ENCODE peak calls at places on chromosomes 12 and 14, in nine cellular contexts. G, O, M, S, R, D, H, A and X are unnamed samples. For H3K27me3 and H3K4me1, the result is how much of the 10 kb centered on the place peaks cover.

GRCh38 chr12:5267603-5268423 is 164.1 kb upstream of the NTF3 start:
- DNase-seq in G (no peak), O (no peak), M (no peak), S (no peak), R (no peak), D (no peak), H (no peak), A (no peak), X (no peak)

GRCh38 chr12:27284751-27285150 is 40.7 kb downstream of the STK38L start:
- DNase-seq in G (no peak), O (no peak), M (no peak), S (no peak), R (no peak), D (no peak), H (no peak), A (no peak), X (no peak)

GRCh38 chr12:32868885-32869284 is 27.7 kb downstream of the PKP2 start:
- DNase-seq in G (no peak), O (no peak), M (no peak), S (no peak), R (no peak), D (no peak), H (no peak), A (no peak), X (no peak)

GRCh38 chr14:52043690-52044089 is 25.2 kb downstream of the NID2 start:
- DNase-seq in G (no peak), O (no peak), M (no peak), S (peak), R (no peak), D (peak), H (no peak), A (no peak), X (no peak)

GRCh38 chr12:113818833-113819232 is 147.3 kb downstream of the RBM19 start:
- DNase-seq in G (no peak), O (no peak), M (no peak), S (peak), R (no peak), D (peak), H (no peak), A (no peak), X (no peak)

GRCh38 chr12:107564946-107565345 is 120.7 kb upstream of the PWP1 start:
- DNase-seq in G (no peak), O (no peak), M (no peak), S (peak), R (no peak), D (peak), H (no peak), A (no peak), X (no peak)

GRCh38 chr14:72049462-72049861 is 117.2 kb downstream of the RGS6 start:
- DNase-seq in G (no peak), O (no peak), M (no peak), S (no peak), R (no peak), D (no peak), H (no peak), A (no peak), X (no peak)

GRCh38 chr14:59116984-59117415 is 71.5 kb upstream of the DAAM1 start:
- DNase-seq in G (no peak), O (no peak), M (no peak), S (no peak), R (no peak), D (no peak), H (no peak), A (no peak), X (no peak)

GRCh38 chr14:29085546-29085945 is 319.0 kb downstream of the FOXG1 start:
- DNase-seq in G (no peak), O (no peak), M (no peak), S (peak), R (no peak), D (peak), H (no peak), A (no peak), X (no peak)

GRCh38 chr12:46219892-46220655 is 48.8 kb downstream of the SLC38A1 start:
- DNase-seq in G (no peak), O (no peak), M (no peak), S (no peak), R (no peak), D (no peak), H (no peak), A (no peak), X (no peak)

GRCh38 chr14:92241966-92242365 is 81.0 kb upstream of the SLC24A4 start:
- DNase-seq in G (no peak), O (no peak), M (no peak), S (no peak), R (no peak), D (no peak), H (no peak), A (no peak), X (no peak)

GRCh38 chr12:122858591-122859302 is 23.5 kb downstream of the HIP1R start:
- DNase-seq in G (no peak), O (no peak), M (no peak), S (no peak), R (peak), D (no peak), H (peak), A (no peak), X (no peak)

GRCh38 chr14:98174031-98174430 is 1098.0 kb downstream of the BCL11B start:
- DNase-seq in G (no peak), O (no peak), M (no peak), S (no peak), R (no peak), D (no peak), H (no peak), A (no peak), X (no peak)

GRCh38 chr12:31006416-31007152 is 67.1 kb upstream of the DDX11 start:
- DNase-seq in G (no peak), O (no peak), M (peak), S (no peak), R (no peak), D (no peak), H (no peak), A (peak), X (no peak)

GRCh38 chr14:68814376-68815287 is 21.8 kb upstream of the ZFP36L1 start:
- DNase-seq in G (no peak), O (no peak), M (no peak), S (peak), R (peak), D (peak), H (peak), A (peak), X (no peak)

GRCh38 chr12:102433304-102433703 is 47.1 kb downstream of the IGF1 start:
- DNase-seq in G (no peak), O (no peak), M (no peak), S (no peak), R (no peak), D (no peak), H (no peak), A (no peak), X (no peak)

GRCh38 chr12:34396861-34397590 is 374.7 kb downstream of the ALG10 start:
- DNase-seq in G (no peak), O (peak), M (peak), S (no peak), R (peak), D (peak), H (peak), A (peak), X (peak)

GRCh38 chr12:17928708-17929366 is 161.2 kb downstream of the RERGL start:
- DNase-seq in G (no peak), O (no peak), M (no peak), S (no peak), R (no peak), D (no peak), H (no peak), A (no peak), X (no peak)

GRCh38 chr12:13000616-13000934 is 510 bp upstream of the HEBP1 start:
- DNase-seq in G (no peak), O (no peak), M (peak), S (peak), R (no peak), D (no peak), H (no peak), A (no peak), X (no peak)

GRCh38 chr12:92538970-92539749 is 163.6 kb upstream of the PLEKHG7 start:
- DNase-seq in G (no peak), O (no peak), M (no peak), S (no peak), R (no peak), D (no peak), H (no peak), A (no peak), X (no peak)

GRCh38 chr14:37678916-37679315 is 83.5 kb downstream of the TTC6 start:
- DNase-seq in G (no peak), O (no peak), M (no peak), S (no peak), R (no peak), D (no peak), H (no peak), A (no peak), X (no peak)

GRCh38 chr12:90010089-90010488 is 301.5 kb upstream of the ATP2B1 start:
- DNase-seq in G (no peak), O (no peak), M (no peak), S (no peak), R (no peak), D (peak), H (no peak), A (no peak), X (no peak)
- TF ChIP-seq CTCF in G (no peak), O (no peak), M (no peak), S (no peak), R (no peak), D (peak), H (no peak), A (no peak), X (peak)

GRCh38 chr14:32939254-32940065 is 781 bp downstream of the NPAS3 start:
- DNase-seq in G (no peak), O (peak), M (peak), S (peak), R (peak), D (peak), H (peak), A (peak), X (peak)

GRCh38 chr14:32938719-32939253 is at the start of gene NPAS3:
- DNase-seq in G (no peak), O (no peak), M (no peak), S (peak), R (peak), D (no peak), H (no peak), A (no peak), X (peak)

GRCh38 chr14:32941668-32942065 is 3.0 kb downstream of the NPAS3 start:
- DNase-seq in G (no peak), O (no peak), M (no peak), S (no peak), R (no peak), D (no peak), H (no peak), A (no peak), X (no peak)

GRCh38 chr14:32940711-32941667 is 2.3 kb downstream of the NPAS3 start:
- DNase-seq in G (no peak), O (no peak), M (no peak), S (no peak), R (no peak), D (no peak), H (no peak), A (no peak), X (no peak)

GRCh38 chr14:32940066-32940651 is 1.5 kb downstream of the NPAS3 start:
- DNase-seq in G (no peak), O (no peak), M (no peak), S (no peak), R (no peak), D (no peak), H (no peak), A (no peak), X (no peak)
- H3K27me3 ChIP-seq in G (under half), O (under half), M (under half), S (half or more), R (under half), D (under half), H (under half), A (under half), X (under half)

GRCh38 chr14:99266181-99267178 is 5.5 kb downstream of the BCL11B start:
- DNase-seq in G (no peak), O (peak), M (peak), S (peak), R (peak), D (peak), H (peak), A (peak), X (peak)
- H3K4me1 ChIP-seq in G (under half), O (under half), M (under half), S (under half), R (under half), D (under half), H (under half), A (under half), X (under half)

DNA sequence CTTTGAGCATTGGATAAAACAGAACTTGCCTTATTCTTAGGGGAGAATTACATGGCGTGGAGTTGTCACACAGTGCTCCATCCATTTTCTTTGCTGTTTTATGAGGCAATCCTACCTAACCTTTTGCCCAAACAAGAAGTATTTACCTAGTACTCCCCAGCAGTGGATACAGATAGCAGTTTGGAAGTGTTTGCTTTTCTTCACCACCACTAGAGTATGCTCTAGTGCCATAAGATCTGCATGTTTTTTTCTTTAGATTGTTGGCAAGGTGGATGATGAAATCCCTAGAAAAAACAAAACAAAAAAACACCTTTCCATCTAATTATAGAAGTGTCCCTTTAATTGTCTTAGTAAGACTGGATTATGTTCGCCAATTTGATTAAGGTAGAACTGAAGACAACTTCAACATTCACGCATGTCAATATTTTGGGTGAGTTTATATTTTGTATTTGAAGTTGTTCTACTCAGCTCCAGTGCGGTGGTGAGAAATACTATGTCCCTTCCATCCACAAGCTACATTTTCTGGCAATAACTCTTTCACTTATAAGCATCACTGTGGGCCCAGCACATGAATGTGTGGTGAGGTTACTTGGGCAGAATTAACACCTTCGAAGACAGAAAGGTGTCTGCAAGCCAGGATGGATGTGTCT is 23.6 kb upstream of the TMEM260 start:
- DNase-seq in G (no peak), O (no peak), M (no peak), S (peak), R (no peak), D (no peak), H (no peak), A (no peak), X (no peak)
- TF ChIP-seq CTCF in G (no peak), O (no peak), M (peak), S (peak), R (no peak), D (peak), H (peak), A (peak), X (peak)

DNA sequence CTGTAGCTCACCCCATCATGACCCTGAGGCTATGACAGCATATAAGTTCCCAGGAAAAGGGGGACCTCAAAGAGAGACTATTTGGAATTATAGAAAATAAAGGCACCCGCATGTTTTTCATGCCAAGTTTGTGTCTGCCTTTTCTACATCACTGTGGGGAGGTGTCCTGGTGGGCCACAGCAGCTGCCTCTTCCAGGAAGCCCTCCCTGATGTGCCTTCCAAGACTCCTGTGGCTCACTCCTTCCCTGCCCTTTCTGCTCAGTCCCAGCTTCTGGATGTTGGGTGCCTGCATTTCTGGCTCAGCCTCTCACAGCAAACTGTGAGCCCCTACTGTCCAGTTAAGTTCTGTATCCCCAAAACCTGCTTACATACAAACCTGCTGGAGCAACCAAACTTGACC is 36.3 kb upstream of the BEGAIN start:
- DNase-seq in G (no peak), O (no peak), M (no peak), S (no peak), R (no peak), D (no peak), H (no peak), A (peak), X (no peak)
- H3K27me3 ChIP-seq in G (half or more), O (under half), M (under half), S (under half), R (under half), D (under half), H (under half), A (under half), X (half or more)

GRCh38 chr14:32202468-32202865 is 602 bp downstream of the RNU6-8 start:
- DNase-seq in G (no peak), O (no peak), M (no peak), S (peak), R (no peak), D (no peak), H (no peak), A (no peak), X (no peak)

GRCh38 chr14:32202941-32203882 is at the start of gene RNU6-8:
- DNase-seq in G (peak), O (peak), M (peak), S (peak), R (peak), D (peak), H (peak), A (peak), X (peak)

GRCh38 chr14:32201816-32202467 is at the start of gene RNU6-7:
- DNase-seq in G (no peak), O (no peak), M (no peak), S (peak), R (peak), D (peak), H (peak), A (peak), X (peak)

GRCh38 chr14:32200368-32201195 is 1.3 kb upstream of the RNU6-7 start:
- DNase-seq in G (no peak), O (no peak), M (no peak), S (no peak), R (no peak), D (no peak), H (no peak), A (no peak), X (no peak)

DNA sequence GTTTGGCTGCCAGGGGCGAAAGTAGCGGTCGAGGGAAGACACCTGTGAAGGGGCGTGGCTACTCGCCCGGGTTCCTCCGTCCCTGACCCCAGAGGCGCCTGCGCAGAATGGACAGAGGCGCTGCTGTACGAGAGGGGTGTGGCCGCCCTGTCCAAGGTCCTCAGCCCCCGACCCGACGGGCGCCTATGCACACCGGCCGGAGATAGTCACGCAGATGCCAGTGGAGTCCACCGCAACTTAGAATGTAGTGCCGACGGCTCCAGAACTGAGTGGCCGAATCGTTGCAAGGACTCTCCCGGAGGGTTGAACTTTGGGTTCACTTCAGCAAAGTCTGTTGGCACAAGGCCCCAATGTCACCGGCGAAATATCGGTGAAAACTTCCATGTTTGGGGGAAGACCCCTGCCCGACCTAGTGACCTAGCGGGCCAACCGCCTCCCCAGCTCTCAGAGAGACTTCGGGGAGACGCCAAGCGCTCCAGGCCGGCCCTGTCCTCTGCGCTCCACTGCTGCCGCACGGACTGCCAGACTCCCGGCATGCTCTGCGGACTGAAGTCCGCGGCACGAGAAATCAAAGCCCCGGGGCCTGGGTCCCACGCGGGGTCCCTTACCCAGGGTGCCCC is 539 bp upstream of the RNU6-7 start:
- DNase-seq in G (peak), O (peak), M (peak), S (peak), R (peak), D (peak), H (peak), A (peak), X (peak)
- H3K4me1 ChIP-seq in G (under half), O (under half), M (under half), S (under half), R (under half), D (under half), H (under half), A (under half), X (under half)

DNA sequence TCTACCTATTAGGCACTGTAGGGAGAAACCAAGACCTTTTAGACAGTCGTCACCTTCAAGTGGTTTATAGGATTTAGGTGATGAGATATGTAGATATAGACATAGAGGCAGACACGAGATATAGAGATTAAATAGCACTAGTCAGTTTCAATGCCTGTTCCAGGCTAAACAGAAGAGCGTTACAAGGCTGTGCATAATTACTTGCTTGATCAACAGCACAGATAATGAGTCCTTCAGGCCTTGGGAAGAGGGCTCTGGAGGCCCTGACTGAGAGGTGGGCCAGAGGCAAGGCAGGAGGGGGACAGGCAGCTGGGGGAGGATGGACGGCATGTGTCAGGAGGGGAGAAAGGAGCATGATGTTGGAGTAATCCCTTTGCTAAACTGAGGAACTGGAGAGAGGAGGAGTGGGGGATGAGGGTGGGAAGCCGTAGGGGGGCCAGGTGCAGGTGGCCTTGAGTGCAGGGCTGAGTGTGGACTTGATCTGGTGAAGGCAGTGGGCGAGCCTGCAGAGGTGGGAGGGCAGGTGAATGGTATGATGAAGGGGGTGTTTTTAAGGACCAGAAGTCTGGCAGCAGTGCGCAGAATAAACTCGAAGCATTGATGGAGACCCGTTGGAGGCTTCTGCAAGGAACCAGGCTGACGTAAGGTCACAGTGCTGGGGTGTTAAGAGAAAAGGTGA is 43.9 kb upstream of the ATP23 start:
- DNase-seq in G (no peak), O (no peak), M (no peak), S (no peak), R (peak), D (no peak), H (no peak), A (no peak), X (no peak)
- TF ChIP-seq CTCF in G (no peak), O (no peak), M (no peak), S (no peak), R (no peak), D (no peak), H (no peak), A (no peak), X (no peak)

GRCh38 chr12:53737494-53737808 is 10.2 kb upstream of the CALCOCO1 start:
- DNase-seq in G (no peak), O (no peak), M (no peak), S (no peak), R (no peak), D (no peak), H (no peak), A (no peak), X (no peak)

GRCh38 chr12:53737951-53738833 is 10.9 kb upstream of the CALCOCO1 start:
- DNase-seq in G (no peak), O (no peak), M (peak), S (no peak), R (no peak), D (peak), H (no peak), A (no peak), X (no peak)

GRCh38 chr12:53738834-53739284 is 11.6 kb upstream of the CALCOCO1 start:
- DNase-seq in G (no peak), O (no peak), M (no peak), S (no peak), R (no peak), D (peak), H (no peak), A (no peak), X (no peak)

GRCh38 chr12:53739285-53740129 is 12.3 kb upstream of the CALCOCO1 start:
- DNase-seq in G (no peak), O (no peak), M (no peak), S (no peak), R (no peak), D (no peak), H (no peak), A (no peak), X (no peak)

GRCh38 chr12:53740130-53740491 is 11.7 kb downstream of the CISTR start:
- DNase-seq in G (no peak), O (no peak), M (no peak), S (no peak), R (no peak), D (no peak), H (no peak), A (no peak), X (no peak)
- H3K27me3 ChIP-seq in G (half or more), O (under half), M (half or more), S (half or more), R (under half), D (under half), H (under half), A (half or more), X (half or more)